ENCODE peak calls at places on chromosome 21, in seven cellular contexts. One of them, this sample, is unnamed. For H3K4me1, the result is how much of the 10 kb centered on the place peaks cover.

GRCh38 chr21:33041981-33042380 is 16.2 kb downstream of the OLIG2 start:
- DNase-seq in transverse colon: no peak
- DNase-seq in tibial nerve: no peak
- DNase-seq in IMR-90: peak
- DNase-seq in fibroblast of lung: no peak
- DNase-seq in left ventricle myocardium inferior: no peak
- DNase-seq in OCI-LY7: no peak
- DNase-seq in this sample: no peak

GRCh38 chr21:32096411-32096810 is 182.4 kb downstream of the MIS18A start:
- DNase-seq in transverse colon: no peak
- DNase-seq in tibial nerve: no peak
- DNase-seq in IMR-90: no peak
- DNase-seq in fibroblast of lung: no peak
- DNase-seq in left ventricle myocardium inferior: no peak
- DNase-seq in OCI-LY7: peak
- DNase-seq in this sample: no peak

GRCh38 chr21:16587141-16587570 is 857.4 kb downstream of the USP25 start:
- DNase-seq in transverse colon: peak
- DNase-seq in tibial nerve: peak
- DNase-seq in IMR-90: peak
- DNase-seq in fibroblast of lung: peak
- DNase-seq in left ventricle myocardium inferior: peak
- DNase-seq in OCI-LY7: no peak
- DNase-seq in this sample: peak

GRCh38 chr21:22416555-22416954 is 1418.3 kb downstream of the NCAM2 start:
- DNase-seq in transverse colon: no peak
- DNase-seq in tibial nerve: no peak
- DNase-seq in IMR-90: no peak
- DNase-seq in fibroblast of lung: no peak
- DNase-seq in left ventricle myocardium inferior: no peak
- DNase-seq in OCI-LY7: no peak
- DNase-seq in this sample: no peak

GRCh38 chr21:41947596-41948403 is 6.0 kb downstream of the C2CD2 start:
- DNase-seq in transverse colon: no peak
- DNase-seq in tibial nerve: no peak
- DNase-seq in IMR-90: peak
- DNase-seq in fibroblast of lung: peak
- DNase-seq in left ventricle myocardium inferior: no peak
- DNase-seq in OCI-LY7: no peak
- DNase-seq in this sample: no peak

GRCh38 chr21:14095021-14095420 is 115.7 kb downstream of the LIPI start:
- DNase-seq in transverse colon: no peak
- DNase-seq in tibial nerve: no peak
- DNase-seq in IMR-90: no peak
- DNase-seq in fibroblast of lung: no peak
- DNase-seq in left ventricle myocardium inferior: no peak
- DNase-seq in OCI-LY7: no peak
- DNase-seq in this sample: no peak

GRCh38 chr21:17796503-17796902 is 22.7 kb downstream of the C21orf91 start:
- DNase-seq in transverse colon: no peak
- DNase-seq in tibial nerve: no peak
- DNase-seq in IMR-90: no peak
- DNase-seq in fibroblast of lung: no peak
- DNase-seq in left ventricle myocardium inferior: no peak
- DNase-seq in OCI-LY7: no peak
- DNase-seq in this sample: no peak

GRCh38 chr21:10463156-10463555 is 58.2 kb upstream of the TPTE start:
- DNase-seq in transverse colon: no peak
- DNase-seq in tibial nerve: no peak
- DNase-seq in IMR-90: no peak
- DNase-seq in fibroblast of lung: no peak
- DNase-seq in left ventricle myocardium inferior: no peak
- DNase-seq in OCI-LY7: no peak
- DNase-seq in this sample: no peak

GRCh38 chr21:42818328-42818749 is 61.0 kb downstream of the WDR4 start:
- DNase-seq in transverse colon: peak
- DNase-seq in tibial nerve: peak
- DNase-seq in IMR-90: peak
- DNase-seq in fibroblast of lung: peak
- DNase-seq in left ventricle myocardium inferior: peak
- DNase-seq in OCI-LY7: peak
- DNase-seq in this sample: peak

GRCh38 chr21:17858764-17859163 is 39.6 kb upstream of the C21orf91 start:
- DNase-seq in transverse colon: no peak
- DNase-seq in tibial nerve: no peak
- DNase-seq in IMR-90: no peak
- DNase-seq in fibroblast of lung: no peak
- DNase-seq in left ventricle myocardium inferior: no peak
- DNase-seq in OCI-LY7: no peak
- DNase-seq in this sample: no peak

GRCh38 chr21:32733356-32733755 is 5.5 kb upstream of the SYNJ1 start:
- DNase-seq in transverse colon: no peak
- DNase-seq in tibial nerve: no peak
- DNase-seq in IMR-90: no peak
- DNase-seq in fibroblast of lung: no peak
- DNase-seq in left ventricle myocardium inferior: no peak
- DNase-seq in OCI-LY7: no peak
- DNase-seq in this sample: no peak

GRCh38 chr21:14987370-14988170 is 77.2 kb downstream of the NRIP1 start:
- DNase-seq in transverse colon: no peak
- DNase-seq in tibial nerve: no peak
- DNase-seq in IMR-90: no peak
- DNase-seq in fibroblast of lung: no peak
- DNase-seq in left ventricle myocardium inferior: no peak
- DNase-seq in OCI-LY7: no peak
- DNase-seq in this sample: no peak

GRCh38 chr21:31316488-31317169 is 27.4 kb downstream of the TIAM1 start:
- DNase-seq in transverse colon: no peak
- DNase-seq in tibial nerve: no peak
- DNase-seq in IMR-90: peak
- DNase-seq in fibroblast of lung: no peak
- DNase-seq in left ventricle myocardium inferior: no peak
- DNase-seq in OCI-LY7: no peak
- DNase-seq in this sample: no peak

GRCh38 chr21:35321322-35322200 is 272.5 kb upstream of the RUNX1 start:
- DNase-seq in transverse colon: no peak
- DNase-seq in tibial nerve: no peak
- DNase-seq in IMR-90: no peak
- DNase-seq in fibroblast of lung: no peak
- DNase-seq in left ventricle myocardium inferior: no peak
- DNase-seq in OCI-LY7: no peak
- DNase-seq in this sample: no peak

GRCh38 chr21:18318156-18318555 is 73.5 kb downstream of the CHODL start:
- DNase-seq in transverse colon: no peak
- DNase-seq in tibial nerve: no peak
- DNase-seq in IMR-90: no peak
- DNase-seq in fibroblast of lung: no peak
- DNase-seq in left ventricle myocardium inferior: no peak
- DNase-seq in OCI-LY7: no peak
- DNase-seq in this sample: no peak

GRCh38 chr21:21175798-21176334 is 177.7 kb downstream of the NCAM2 start:
- DNase-seq in transverse colon: no peak
- DNase-seq in tibial nerve: no peak
- DNase-seq in IMR-90: no peak
- DNase-seq in fibroblast of lung: no peak
- DNase-seq in left ventricle myocardium inferior: no peak
- DNase-seq in OCI-LY7: no peak
- DNase-seq in this sample: no peak

GRCh38 chr21:21177353-21177986 is 179.3 kb downstream of the NCAM2 start:
- DNase-seq in transverse colon: no peak
- DNase-seq in tibial nerve: no peak
- DNase-seq in IMR-90: no peak
- DNase-seq in fibroblast of lung: no peak
- DNase-seq in left ventricle myocardium inferior: no peak
- DNase-seq in OCI-LY7: no peak
- DNase-seq in this sample: no peak

GRCh38 chr21:21182401-21182800 is 184.2 kb downstream of the NCAM2 start:
- DNase-seq in transverse colon: no peak
- DNase-seq in tibial nerve: no peak
- DNase-seq in IMR-90: no peak
- DNase-seq in fibroblast of lung: no peak
- DNase-seq in left ventricle myocardium inferior: no peak
- DNase-seq in OCI-LY7: no peak
- DNase-seq in this sample: no peak

GRCh38 chr21:21183092-21183491 is 184.9 kb downstream of the NCAM2 start:
- DNase-seq in transverse colon: no peak
- DNase-seq in tibial nerve: no peak
- DNase-seq in IMR-90: peak
- DNase-seq in fibroblast of lung: peak
- DNase-seq in left ventricle myocardium inferior: no peak
- DNase-seq in OCI-LY7: no peak
- DNase-seq in this sample: no peak

DNA sequence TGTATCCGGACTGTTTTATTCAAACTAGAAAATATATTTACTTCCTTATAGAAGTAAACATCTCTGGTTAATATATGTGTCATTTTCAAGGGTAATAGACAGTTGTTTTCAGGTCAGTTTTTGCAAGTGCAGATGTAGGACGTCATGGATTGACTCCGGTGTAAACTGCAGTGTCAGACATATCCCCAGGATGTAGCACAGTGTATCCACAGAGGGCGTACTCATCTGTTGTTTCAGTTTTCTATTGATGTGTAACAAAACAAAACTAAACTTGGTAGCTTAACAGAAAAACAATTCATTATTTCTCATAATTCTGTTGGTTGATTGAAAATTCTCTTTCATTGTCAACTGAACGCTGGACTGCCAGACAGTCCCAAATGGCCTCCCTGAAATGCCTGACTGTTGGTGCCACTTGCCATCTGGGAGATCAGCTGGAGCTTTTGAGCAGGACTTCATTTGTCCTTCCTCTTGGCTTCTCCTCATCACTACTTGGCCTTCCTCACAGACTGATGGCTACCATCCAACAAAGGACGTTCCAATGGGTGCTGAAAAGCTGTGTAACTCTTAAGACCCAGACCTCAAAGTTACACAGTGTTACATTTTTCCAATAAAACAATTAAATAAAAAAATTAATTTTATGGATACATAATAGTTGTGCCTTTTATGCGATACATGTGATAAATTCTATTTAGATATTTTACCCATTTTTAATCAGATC is 181.6 kb downstream of the NCAM2 start:
- DNase-seq in transverse colon: no peak
- DNase-seq in tibial nerve: no peak
- DNase-seq in IMR-90: no peak
- DNase-seq in fibroblast of lung: no peak
- DNase-seq in left ventricle myocardium inferior: no peak
- DNase-seq in OCI-LY7: no peak
- DNase-seq in this sample: no peak
- H3K4me1 ChIP-seq in transverse colon: under half
- H3K4me1 ChIP-seq in tibial nerve: under half
- H3K4me1 ChIP-seq in IMR-90: under half
- H3K4me1 ChIP-seq in fibroblast of lung: under half
- H3K4me1 ChIP-seq in left ventricle myocardium inferior: under half
- H3K4me1 ChIP-seq in OCI-LY7: under half
- H3K4me1 ChIP-seq in this sample: under half

DNA sequence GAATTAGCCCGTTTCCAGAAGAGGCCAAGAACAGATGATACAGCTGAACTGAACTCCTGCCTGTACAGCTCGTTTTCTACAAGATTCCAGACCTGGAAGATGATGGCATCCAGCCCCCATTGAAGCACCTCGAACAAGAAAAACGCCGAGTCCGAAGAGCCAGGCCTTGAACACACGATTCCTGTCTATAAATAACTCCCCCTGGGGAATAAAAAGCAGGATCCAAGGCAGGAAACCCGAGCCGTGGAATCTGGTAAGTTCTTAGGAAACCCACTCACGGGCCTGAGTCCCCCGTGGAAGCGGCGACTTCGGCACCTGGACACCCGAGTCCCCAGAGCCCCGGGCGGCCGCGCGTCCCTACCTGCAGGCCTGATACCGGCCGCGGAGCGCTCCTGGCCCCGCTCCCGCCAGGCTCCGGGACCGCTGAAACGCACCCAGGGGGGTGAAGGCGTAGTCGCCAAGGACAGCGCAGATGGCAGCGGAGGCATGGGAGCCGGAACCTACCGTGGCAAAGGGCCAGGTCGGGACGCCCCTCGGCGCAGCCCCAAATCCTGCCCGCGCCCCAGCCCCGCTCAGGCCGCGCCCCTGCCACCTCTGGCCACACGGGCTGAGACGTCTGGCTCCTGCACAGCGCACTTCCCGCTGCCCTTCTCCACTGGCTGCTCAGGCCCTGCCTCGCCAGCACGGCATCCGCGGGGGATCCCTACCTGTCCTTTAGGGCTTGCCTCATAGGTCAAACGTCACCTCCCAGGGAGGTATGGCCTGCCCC is 14.0 kb upstream of the HLCS start:
- DNase-seq in transverse colon: peak
- DNase-seq in tibial nerve: no peak
- DNase-seq in IMR-90: no peak
- DNase-seq in fibroblast of lung: no peak
- DNase-seq in left ventricle myocardium inferior: peak
- DNase-seq in OCI-LY7: no peak
- DNase-seq in this sample: peak
- H3K4me3 ChIP-seq in transverse colon: peak
- H3K4me3 ChIP-seq in tibial nerve: peak
- H3K4me3 ChIP-seq in IMR-90: peak
- H3K4me3 ChIP-seq in fibroblast of lung: peak
- H3K4me3 ChIP-seq in left ventricle myocardium inferior: peak
- H3K4me3 ChIP-seq in OCI-LY7: no peak
- H3K4me3 ChIP-seq in this sample: peak

DNA sequence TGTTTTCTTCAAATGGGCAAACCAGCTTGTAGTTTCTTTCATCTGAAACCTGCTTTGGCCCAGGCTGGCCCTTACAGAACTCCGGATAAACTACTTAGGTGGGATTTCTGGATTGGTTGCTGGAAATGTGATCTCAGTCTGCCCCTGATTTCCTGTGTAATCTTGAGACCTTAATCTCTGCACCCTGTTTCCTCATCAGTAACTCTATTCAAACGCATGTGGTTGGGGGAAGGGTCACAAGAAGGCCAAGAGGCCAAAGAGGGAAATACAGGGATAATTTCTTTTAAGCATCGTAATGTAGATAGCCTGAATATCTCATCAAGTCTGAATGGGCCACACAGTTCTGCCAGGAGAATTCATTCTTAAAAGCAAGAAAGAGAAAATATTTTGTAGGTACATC is 483.6 kb downstream of the LTN1 start:
- DNase-seq in transverse colon: no peak
- DNase-seq in tibial nerve: no peak
- DNase-seq in IMR-90: no peak
- DNase-seq in fibroblast of lung: no peak
- DNase-seq in left ventricle myocardium inferior: no peak
- DNase-seq in OCI-LY7: no peak
- DNase-seq in this sample: no peak
- TF ChIP-seq CTCF in transverse colon: no peak
- TF ChIP-seq CTCF in tibial nerve: no peak
- TF ChIP-seq CTCF in IMR-90: no peak
- TF ChIP-seq CTCF in fibroblast of lung: no peak
- TF ChIP-seq CTCF in left ventricle myocardium inferior: no peak
- TF ChIP-seq CTCF in OCI-LY7: no peak
- TF ChIP-seq CTCF in this sample: no peak

DNA sequence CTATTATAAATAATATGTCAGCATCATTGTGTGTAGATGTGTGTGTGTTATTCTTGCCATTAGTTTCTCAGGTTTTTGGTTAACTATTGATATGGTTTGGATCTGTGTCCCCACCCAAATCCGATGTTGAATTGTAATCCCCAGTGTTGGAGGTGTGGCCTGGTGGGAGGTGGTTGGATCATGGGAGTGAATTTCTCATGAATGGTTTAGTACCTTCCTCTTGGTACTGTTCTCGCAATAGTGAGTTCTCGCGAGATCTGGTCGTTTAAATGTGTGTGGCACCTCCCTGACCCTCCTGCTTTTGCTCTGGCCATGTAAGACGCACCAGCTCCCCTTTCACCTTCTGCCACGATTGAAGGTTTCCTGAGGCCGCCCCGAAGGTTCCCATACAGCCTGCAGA is 9.6 kb upstream of the POFUT2 start:
- DNase-seq in transverse colon: peak
- DNase-seq in tibial nerve: peak
- DNase-seq in IMR-90: no peak
- DNase-seq in fibroblast of lung: no peak
- DNase-seq in left ventricle myocardium inferior: peak
- DNase-seq in OCI-LY7: no peak
- DNase-seq in this sample: peak
- H3K4me1 ChIP-seq in transverse colon: half or more
- H3K4me1 ChIP-seq in tibial nerve: under half
- H3K4me1 ChIP-seq in IMR-90: under half
- H3K4me1 ChIP-seq in fibroblast of lung: under half
- H3K4me1 ChIP-seq in left ventricle myocardium inferior: half or more
- H3K4me1 ChIP-seq in OCI-LY7: under half
- H3K4me1 ChIP-seq in this sample: under half